ENCODE peak calls at places on chromosomes 5 and 9, in five cellular contexts. Z is activated T-cell treated with anti-CD3 and anti-CD28 coated beads for 4 hours; S is cardiac muscle cell; E is stimulated activated CD8-positive, alpha-beta memory T cell treated with anti-CD3 and anti-CD28 coated beads, Interleukin-7, amount 100 ng/mL, for 24 hours; V is left ventricle myocardium superior. N is an unnamed sample.

GRCh38 chr5:96096724-96097123 is 135.1 kb upstream of the ELL2 start:
- DNase-seq in Z (no peak), S (no peak), E (no peak), V (no peak), N (no peak)

GRCh38 chr5:124639095-124639665 is 107.3 kb downstream of the ZNF608 start:
- DNase-seq in Z (no peak), S (no peak), E (no peak), V (no peak), N (no peak)

GRCh38 chr5:94243612-94244011 is 374.8 kb downstream of the KIAA0825 start:
- DNase-seq in Z (no peak), S (no peak), E (no peak), V (no peak), N (no peak)

GRCh38 chr5:105680858-105681257 is 1989.9 kb downstream of the EFNA5 start:
- DNase-seq in Z (no peak), S (no peak), E (no peak), V (no peak), N (no peak)

GRCh38 chr9:130866474-130866965 is 30.1 kb downstream of the QRFP start:
- DNase-seq in Z (peak), S (peak), E (peak), V (peak), N (no peak)

GRCh38 chr5:1548702-1549523 is 25.2 kb upstream of the LPCAT1 start:
- DNase-seq in Z (no peak), S (no peak), E (no peak), V (no peak), N (no peak)

GRCh38 chr9:82637368-82637767 is 425.6 kb downstream of the RASEF start:
- DNase-seq in Z (no peak), S (no peak), E (no peak), V (no peak), N (no peak)

GRCh38 chr9:124280176-124280691 is 22.5 kb downstream of the NEK6 start:
- DNase-seq in Z (no peak), S (no peak), E (no peak), V (no peak), N (no peak)

GRCh38 chr9:135885100-135885853 is 22.1 kb downstream of the CAMSAP1 start:
- DNase-seq in Z (no peak), S (no peak), E (no peak), V (no peak), N (no peak)

GRCh38 chr5:118199801-118200200 is 788.5 kb downstream of the DTWD2 start:
- DNase-seq in Z (no peak), S (no peak), E (no peak), V (no peak), N (no peak)

GRCh38 chr9:114287001-114287762 is 35.7 kb upstream of the ORM1 start:
- DNase-seq in Z (no peak), S (no peak), E (no peak), V (peak), N (peak)

GRCh38 chr5:96292582-96293247 is 140.3 kb downstream of the PCSK1 start:
- DNase-seq in Z (no peak), S (no peak), E (no peak), V (no peak), N (peak)

GRCh38 chr5:160165137-160166068 is 46.2 kb upstream of the PWWP2A start:
- DNase-seq in Z (no peak), S (peak), E (no peak), V (peak), N (peak)

GRCh38 chr5:135225856-135226560 is 173.0 kb downstream of the MACROH2A1 start:
- DNase-seq in Z (no peak), S (no peak), E (no peak), V (no peak), N (no peak)

GRCh38 chr5:72244862-72245371 is 75.1 kb downstream of the MRPS27 start:
- DNase-seq in Z (no peak), S (peak), E (no peak), V (no peak), N (no peak)

GRCh38 chr9:138122201-138122600 is 244.6 kb downstream of the CACNA1B start:
- DNase-seq in Z (no peak), S (no peak), E (no peak), V (no peak), N (no peak)

GRCh38 chr5:173730610-173731302 is 114.3 kb upstream of the BOD1 start:
- DNase-seq in Z (no peak), S (no peak), E (no peak), V (no peak), N (no peak)

GRCh38 chr5:38601133-38601842 is 44.8 kb upstream of the LIFR start:
- DNase-seq in Z (no peak), S (no peak), E (no peak), V (peak), N (peak)

GRCh38 chr9:136943291-136944093 is 1.0 kb downstream of the FBXW5 start:
- DNase-seq in Z (no peak), S (peak), E (no peak), V (peak), N (no peak)